ENCODE peak calls at places on chromosomes 5 and 9, in seven cellular contexts. Q is cardiac fibroblast; Z is epithelial cell of prostate; W is NCI-H2029 treated with DMSO at 0.1 percent for 48 hours; S is stimulated activated CD4-positive, alpha-beta T cell treated with anti-CD3 and anti-CD28 coated beads, Interleukin-4, amount 100 ng/mL, for 48 hours; O is G401; D is heart right ventricle. K is an unnamed sample.

GRCh38 chr5:110588241-110588962 is 138.1 kb downstream of the TMEM232 start:
- DNase-seq in O (no peak), S (no peak), D (no peak), Q (no peak), W (no peak), Z (no peak), K (no peak)

GRCh38 chr9:127207734-127208410 is 56.7 kb upstream of the GARNL3 start:
- DNase-seq in O (no peak), S (no peak), W (no peak), Q (no peak), D (no peak), Z (no peak), K (no peak)

GRCh38 chr9:37029304-37029775 is 4.7 kb downstream of the PAX5 start:
- DNase-seq in Z (no peak), S (no peak), D (no peak), Q (no peak), O (no peak), W (no peak), K (no peak)

GRCh38 chr5:51034501-51034900 is 348.7 kb upstream of the ISL1 start:
- DNase-seq in D (no peak), O (no peak), W (peak), Q (no peak), S (no peak), Z (no peak), K (no peak)

GRCh38 chr9:111038336-111039202 is at the start of gene LPAR1:
- DNase-seq in Z (no peak), Q (peak), D (peak), O (no peak), S (no peak), W (no peak), K (peak)

GRCh38 chr5:169185626-169186025 is 115.3 kb downstream of the SLIT3 start:
- DNase-seq in O (no peak), Q (no peak), Z (no peak), W (no peak), S (no peak), D (no peak), K (no peak)

GRCh38 chr5:174608631-174609097 is 115.7 kb upstream of the MSX2 start:
- DNase-seq in S (no peak), O (peak), Q (no peak), Z (no peak), D (peak), W (no peak), K (no peak)

GRCh38 chr9:137630126-137630525 is 11.3 kb downstream of the EHMT1 start:
- DNase-seq in O (no peak), W (no peak), Z (no peak), Q (peak), D (no peak), S (no peak), K (no peak)

GRCh38 chr9:8366161-8366926 is 566.8 kb upstream of the DMAC1 start:
- DNase-seq in Q (peak), S (no peak), W (no peak), D (no peak), Z (no peak), O (peak), K (no peak)

GRCh38 chr5:117594165-117594564 is 1019.5 kb upstream of the SEMA6A start:
- DNase-seq in S (no peak), Q (peak), W (no peak), O (peak), Z (no peak), D (no peak), K (peak)

GRCh38 chr9:35002623-35003022 is 13.1 kb downstream of the DNAJB5 start:
- DNase-seq in O (no peak), Q (no peak), W (no peak), D (no peak), Z (no peak), S (no peak), K (no peak)

GRCh38 chr5:36156124-36156601 is 4.3 kb downstream of the SKP2 start:
- DNase-seq in S (no peak), W (no peak), D (no peak), Z (peak), O (peak), Q (peak), K (no peak)

GRCh38 chr5:133749331-133749985 is 137.1 kb upstream of the FSTL4 start:
- DNase-seq in S (no peak), D (no peak), W (no peak), O (no peak), Q (no peak), Z (no peak), K (no peak)

GRCh38 chr5:80466669-80467485 is 21.0 kb upstream of the FAM151B start:
- DNase-seq in Z (no peak), D (no peak), O (no peak), S (no peak), W (no peak), Q (peak), K (no peak)

GRCh38 chr9:100020121-100020780 is 78.5 kb downstream of the ERP44 start:
- DNase-seq in O (no peak), D (no peak), W (no peak), Z (no peak), S (no peak), Q (peak), K (no peak)

GRCh38 chr5:73862796-73863195 is 236.8 kb downstream of the ARHGEF28 start:
- DNase-seq in D (no peak), W (no peak), Z (no peak), S (no peak), O (no peak), Q (no peak), K (no peak)

GRCh38 chr5:131821221-131821620 is 24.4 kb upstream of the FNIP1 start:
- DNase-seq in W (no peak), Z (no peak), D (no peak), S (no peak), O (no peak), Q (peak), K (no peak)

GRCh38 chr9:89179535-89179919 is 909 bp upstream of the SHC3 start:
- DNase-seq in W (no peak), S (no peak), Q (peak), O (peak), D (no peak), Z (no peak), K (no peak)

GRCh38 chr9:130333041-130334040 is 67.8 kb downstream of the HMCN2 start:
- DNase-seq in W (no peak), D (no peak), Z (no peak), S (no peak), Q (no peak), O (no peak), K (no peak)

GRCh38 chr5:154143121-154143725 is 47.3 kb upstream of the GALNT10 start:
- DNase-seq in O (peak), W (no peak), S (no peak), Q (no peak), D (no peak), Z (no peak), K (no peak)

GRCh38 chr5:123528878-123529277 is 16.9 kb downstream of the CSNK1G3 start:
- DNase-seq in O (no peak), Q (no peak), Z (no peak), W (no peak), D (no peak), S (no peak), K (no peak)

GRCh38 chr5:40676643-40677333 is 2.9 kb upstream of the PTGER4 start:
- DNase-seq in O (no peak), S (no peak), Q (peak), W (no peak), D (peak), Z (no peak), K (no peak)

K was measured in hippocampal formation.